ENCODE peak calls at places on chromosomes 4 and X, in six cellular contexts. I, T, C, Z, V and P are unnamed samples.

GRCh38 chr4:83771113-83771705 is 235.3 kb downstream of the GPAT3 start:
- DNase-seq in C (peak), Z (peak), V (peak), I (peak), T (no peak), P (no peak)

GRCh38 chr4:45120163-45120562 is 393.8 kb upstream of the GNPDA2 start:
- DNase-seq in V (no peak), I (no peak), Z (no peak), T (no peak), C (no peak), P (no peak)

GRCh38 chrX:71103110-71103983 is 3.2 kb downstream of the CXorf65 start:
- DNase-seq in T (no peak), I (no peak), C (no peak), V (peak), Z (peak), P (no peak)

GRCh38 chrX:94058728-94059382 is 384.8 kb downstream of the FAM133A start:
- DNase-seq in Z (peak), I (no peak), C (peak), T (no peak), V (no peak), P (no peak)

GRCh38 chr4:26330186-26330787 is 9.5 kb downstream of the RBPJ start:
- DNase-seq in C (peak), T (no peak), I (no peak), V (no peak), Z (peak), P (no peak)

GRCh38 chrX:133218329-133218728 is at the start of gene TFDP3:
- DNase-seq in Z (no peak), T (no peak), V (no peak), I (no peak), C (no peak), P (no peak)

GRCh38 chr4:63563288-63564014 is 845.8 kb downstream of the TECRL start:
- DNase-seq in C (no peak), Z (no peak), V (no peak), I (no peak), T (no peak), P (no peak)

GRCh38 chr4:29311231-29311630 is 1408.9 kb upstream of the PCDH7 start:
- DNase-seq in Z (no peak), V (no peak), I (no peak), C (no peak), T (no peak), P (no peak)

GRCh38 chr4:38691251-38692008 is 27.4 kb downstream of the KLF3 start:
- DNase-seq in T (no peak), Z (no peak), C (no peak), I (no peak), V (no peak), P (no peak)

GRCh38 chr4:71680706-71681105 is 103.2 kb downstream of the GC start:
- DNase-seq in V (no peak), I (no peak), T (no peak), C (no peak), Z (no peak), P (no peak)

GRCh38 chrX:133307094-133307493 is 88.9 kb upstream of the TFDP3 start:
- DNase-seq in T (no peak), Z (no peak), I (no peak), C (no peak), V (no peak), P (no peak)

GRCh38 chrX:24153796-24154189 is 4.3 kb downstream of the ZFX start:
- DNase-seq in I (no peak), Z (no peak), C (no peak), V (no peak), T (no peak), P (no peak)

GRCh38 chr4:174317531-174317930 is 33.8 kb downstream of the CEP44 start:
- DNase-seq in V (no peak), I (no peak), T (no peak), Z (no peak), C (no peak), P (no peak)

GRCh38 chr4:145824469-145824868 is 114.2 kb downstream of the ZNF827 start:
- DNase-seq in Z (peak), C (no peak), V (no peak), I (no peak), T (no peak), P (no peak)

GRCh38 chr4:82519072-82519471 is 42.7 kb downstream of the TMEM150C start:
- DNase-seq in C (no peak), Z (no peak), I (no peak), V (no peak), T (no peak), P (no peak)

GRCh38 chrX:155094468-155095061 is 23.3 kb downstream of the BRCC3 start:
- DNase-seq in V (no peak), T (no peak), I (no peak), Z (peak), C (peak), P (no peak)

GRCh38 chr4:94880976-94881375 is 123.2 kb downstream of the BMPR1B start:
- DNase-seq in I (no peak), T (no peak), C (no peak), Z (no peak), V (no peak), P (no peak)

GRCh38 chr4:34922325-34922724 is 1322.0 kb downstream of the ARAP2 start:
- DNase-seq in T (no peak), Z (no peak), C (no peak), I (no peak), V (no peak), P (no peak)

GRCh38 chr4:8050555-8051206 is 107.9 kb downstream of the ABLIM2 start:
- DNase-seq in C (peak), V (peak), Z (peak), I (no peak), T (no peak), P (no peak)

GRCh38 chr4:15702941-15703403 is at the start of gene BST1:
- DNase-seq in V (no peak), T (no peak), I (peak), C (no peak), Z (no peak), P (peak)

GRCh38 chr4:41305486-41305885 is 48.8 kb downstream of the UCHL1 start:
- DNase-seq in T (no peak), V (no peak), Z (no peak), I (no peak), C (no peak), P (no peak)

GRCh38 chr4:121307441-121308327 is 73.1 kb downstream of the QRFPR start:
- DNase-seq in I (no peak), V (peak), C (peak), Z (peak), T (peak), P (no peak)

GRCh38 chrX:153457827-153458466 is 12.1 kb upstream of the TREX2 start:
- DNase-seq in I (no peak), V (no peak), Z (no peak), T (no peak), C (no peak), P (no peak)

GRCh38 chr4:159177265-159178146 is 74.6 kb downstream of the RAPGEF2 start:
- DNase-seq in T (no peak), V (no peak), C (no peak), I (no peak), Z (no peak), P (no peak)

GRCh38 chr4:101347557-101348366 is 436 bp upstream of the PPP3CA start:
- DNase-seq in C (peak), T (peak), I (peak), Z (peak), V (peak), P (peak)

GRCh38 chrX:8044861-8045434 is 117.7 kb upstream of the PNPLA4 start:
- DNase-seq in C (no peak), Z (no peak), V (no peak), T (no peak), I (no peak), P (no peak)

GRCh38 chr4:86917212-86918039 is 17.4 kb upstream of the AFF1 start:
- DNase-seq in V (no peak), C (no peak), Z (no peak), T (no peak), I (no peak), P (no peak)

GRCh38 chrX:38868941-38869378 is 67.7 kb downstream of the MID1IP1 start:
- DNase-seq in I (no peak), Z (no peak), C (no peak), T (no peak), V (no peak), P (no peak)

GRCh38 chr4:19309365-19309764 is 942.3 kb upstream of the SLIT2 start:
- DNase-seq in C (no peak), T (no peak), I (no peak), Z (no peak), V (no peak), P (no peak)

GRCh38 chr4:77613267-77613666 is 7.6 kb downstream of the CXCL13 start:
- DNase-seq in T (no peak), V (no peak), C (no peak), I (no peak), Z (no peak), P (no peak)
- TF ChIP-seq POLR2A in T (no peak), V (no peak), C (no peak), I (no peak), Z (no peak), P (no peak)

DNA sequence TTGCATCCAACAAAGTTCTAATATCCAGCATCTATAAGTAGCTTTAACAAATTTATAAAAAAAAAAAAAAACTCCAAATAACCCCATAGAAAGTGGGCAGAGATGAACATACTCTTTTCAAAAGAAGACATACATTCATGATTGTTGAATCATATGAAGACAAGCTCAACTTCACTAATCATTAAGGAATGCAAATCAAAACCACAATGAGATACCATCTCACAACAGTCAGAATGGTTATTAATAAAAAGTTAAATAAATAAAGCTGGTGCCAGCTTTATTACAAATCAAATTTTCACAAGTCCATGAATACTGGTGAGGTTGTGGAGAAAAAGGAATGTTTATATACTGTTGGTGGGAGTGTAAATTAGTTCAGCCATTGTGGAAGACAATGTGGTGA is 592.0 kb downstream of the IQCM start:
- DNase-seq in T (no peak), Z (no peak), V (no peak), I (no peak), C (no peak), P (no peak)
- TF ChIP-seq TAF1 in T (no peak), Z (no peak), V (no peak), I (no peak), C (no peak), P (no peak)

DNA sequence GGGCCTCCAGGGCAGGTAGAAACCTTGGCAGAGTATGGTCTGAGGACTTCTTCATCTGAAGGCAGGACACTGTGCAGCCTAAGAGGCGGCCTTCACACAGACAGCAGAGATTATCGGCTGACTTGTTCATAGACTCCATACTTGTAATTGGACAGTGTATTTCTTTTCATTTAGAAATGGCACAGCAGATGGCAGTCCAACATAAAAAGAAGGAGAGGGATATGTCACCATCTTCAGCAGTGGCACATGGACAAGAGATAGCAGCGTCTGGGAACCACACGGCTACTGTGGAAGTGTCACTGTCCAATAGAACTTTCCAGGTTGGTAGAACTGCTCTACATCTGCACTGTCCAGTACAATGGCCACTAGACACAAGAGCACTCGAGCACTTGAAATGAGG is 21.7 kb upstream of the GEMIN8 start:
- DNase-seq in I (no peak), Z (no peak), T (no peak), C (no peak), V (no peak), P (no peak)
- TF ChIP-seq POLR2AphosphoS5 in I (no peak), Z (no peak), T (no peak), C (no peak), V (no peak), P (no peak)

DNA sequence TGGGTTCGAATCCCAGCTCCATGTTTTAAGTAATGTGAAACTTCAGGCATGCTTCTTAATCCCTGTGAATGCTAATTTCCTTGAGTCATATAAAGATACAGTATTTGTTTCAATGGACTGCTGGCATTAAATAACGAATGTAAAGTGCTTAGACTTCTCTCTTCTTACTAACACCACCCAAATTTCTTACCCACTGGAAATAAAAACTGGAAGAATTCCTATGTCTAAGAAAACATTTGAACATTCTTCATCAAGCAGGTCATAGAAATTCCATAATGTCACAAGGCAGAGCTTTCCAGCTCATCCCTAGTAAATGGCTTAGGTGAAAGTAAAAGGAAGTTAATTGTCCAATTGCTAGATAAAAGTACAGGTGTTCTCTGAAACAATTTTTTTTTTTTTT is 172.6 kb downstream of the ANK2 start:
- DNase-seq in C (no peak), T (no peak), V (no peak), Z (no peak), I (no peak), P (no peak)
- TF ChIP-seq POLR2A in C (no peak), T (no peak), V (no peak), Z (no peak), I (no peak), P (no peak)

GRCh38 chr4:76702440-76703122 is 195.4 kb downstream of the SOWAHB start:
- DNase-seq in T (no peak), I (no peak), Z (no peak), C (no peak), V (no peak), P (no peak)

GRCh38 chr4:76704133-76704881 is 193.6 kb downstream of the SOWAHB start:
- DNase-seq in C (no peak), I (no peak), Z (no peak), V (no peak), T (no peak), P (no peak)

GRCh38 chr4:76705497-76705896 is 192.4 kb downstream of the SOWAHB start:
- DNase-seq in T (no peak), I (no peak), Z (no peak), C (no peak), V (no peak), P (no peak)

GRCh38 chr4:76703123-76703490 is 194.8 kb downstream of the SOWAHB start:
- DNase-seq in V (no peak), Z (no peak), T (no peak), C (no peak), I (no peak), P (no peak)

DNA sequence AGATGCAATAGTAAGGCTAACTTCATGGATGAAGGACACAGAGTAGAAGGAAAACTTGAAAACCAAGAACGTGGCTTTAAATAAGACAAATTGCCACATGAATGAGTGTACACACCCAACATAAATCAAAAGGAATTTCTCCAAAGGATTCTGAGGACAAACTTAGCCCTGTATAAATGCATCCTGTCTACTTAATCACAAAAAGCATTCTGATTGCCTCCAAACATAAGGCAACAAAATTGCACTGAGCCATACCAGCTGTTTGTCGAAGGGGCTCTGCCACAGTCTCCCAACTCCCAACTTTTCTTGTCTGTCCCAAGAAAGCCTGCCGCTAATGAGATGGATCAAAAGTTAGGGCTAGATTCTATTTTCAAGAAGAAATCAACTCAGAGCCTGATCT is 194.3 kb downstream of the SOWAHB start:
- DNase-seq in T (no peak), V (no peak), C (no peak), I (no peak), Z (no peak), P (no peak)
- TF ChIP-seq TAF1 in T (no peak), V (no peak), C (no peak), I (no peak), Z (no peak), P (no peak)